ENCODE peak calls at places on chromosomes 7 and 10, in four cellular contexts. K is hepatocyte, W is testis, P is PC-3. D is an unnamed sample. For H3K27me3 and H3K36me3, the result is how much of the 10 kb centered on the place peaks cover.

GRCh38 chr10:35684625-35685024 is 42.5 kb upstream of the FZD8 start:
- DNase-seq in K (no peak), W (no peak), P (no peak), D (no peak)

GRCh38 chr10:61175331-61175730 is 231.3 kb upstream of the RHOBTB1 start:
- DNase-seq in W (no peak), K (no peak), P (no peak), D (no peak)

GRCh38 chr7:29332027-29332806 is 137.6 kb downstream of the CHN2 start:
- DNase-seq in K (no peak), W (no peak), P (no peak), D (no peak)

GRCh38 chr7:101754432-101755159 is 62.8 kb upstream of the CUX1 start:
- DNase-seq in P (peak), K (peak), W (no peak), D (peak)

GRCh38 chr10:121956111-121957061 is 18.6 kb downstream of the NSMCE4A start:
- DNase-seq in K (no peak), P (peak), W (no peak), D (no peak)

GRCh38 chr10:115829501-115830215 is 443.3 kb downstream of the GFRA1 start:
- DNase-seq in K (peak), P (no peak), W (no peak), D (no peak)

GRCh38 chr7:33601081-33601480 is 304.3 kb upstream of the BMPER start:
- DNase-seq in K (no peak), W (no peak), P (no peak), D (no peak)

GRCh38 chr7:77550586-77550985 is 13.5 kb downstream of the PTPN12 start:
- DNase-seq in P (no peak), K (no peak), W (no peak), D (no peak)

GRCh38 chr7:22402250-22402649 is 45.3 kb upstream of the RAPGEF5 start:
- DNase-seq in P (peak), K (no peak), W (no peak), D (no peak)

GRCh38 chr10:8214587-8214986 is 160.1 kb downstream of the GATA3 start:
- DNase-seq in K (no peak), W (no peak), P (no peak), D (no peak)

GRCh38 chr7:18361756-18362155 is 133.8 kb upstream of the HDAC9 start:
- DNase-seq in P (peak), K (peak), W (peak), D (peak)

GRCh38 chr10:97149065-97149680 is 36.6 kb downstream of the SLIT1 start:
- DNase-seq in K (no peak), W (no peak), P (no peak), D (no peak)

GRCh38 chr10:71995880-71996597 is 31.8 kb downstream of the CHST3 start:
- DNase-seq in P (no peak), W (no peak), K (no peak), D (no peak)

GRCh38 chr7:80630611-80631010 is 7.8 kb upstream of the CD36 start:
- DNase-seq in K (peak), P (no peak), W (no peak), D (no peak)

GRCh38 chr7:133572087-133572486 is 319.2 kb downstream of the EXOC4 start:
- DNase-seq in W (no peak), P (peak), K (no peak), D (no peak)

GRCh38 chr10:86046845-86047460 is 319.6 kb downstream of the GRID1 start:
- DNase-seq in P (no peak), K (no peak), W (no peak), D (no peak)

GRCh38 chr10:92011560-92012214 is 88.1 kb downstream of the BTAF1 start:
- DNase-seq in W (no peak), K (no peak), P (peak), D (no peak)

GRCh38 chr10:89555688-89556445 is 20.5 kb upstream of the SLC16A12 start:
- DNase-seq in W (no peak), K (peak), P (peak), D (no peak)

GRCh38 chr10:92688927-92689662 is 660 bp upstream of the HHEX start:
- DNase-seq in W (peak), K (peak), P (peak), D (peak)

GRCh38 chr7:80781561-80781979 is 137.3 kb downstream of the SEMA3C start:
- DNase-seq in P (peak), K (peak), W (peak), D (peak)

GRCh38 chr7:103952408-103952807 is 37.0 kb downstream of the RELN start:
- DNase-seq in P (no peak), W (no peak), K (no peak), D (no peak)

GRCh38 chr7:155423337-155424285 is 34.3 kb upstream of the EN2 start:
- DNase-seq in W (no peak), P (no peak), K (no peak), D (no peak)

GRCh38 chr10:22491480-22491879 is 146.2 kb downstream of the SPAG6 start:
- DNase-seq in W (no peak), K (no peak), P (no peak), D (peak)

GRCh38 chr7:75914655-75915415 is at the start of gene POR:
- DNase-seq in P (peak), K (peak), W (peak), D (peak)

GRCh38 chr10:74967850-74968620 is 141.6 kb downstream of the KAT6B start:
- DNase-seq in K (peak), W (no peak), P (peak), D (no peak)

GRCh38 chr10:103451091-103451801 is 924 bp downstream of the CALHM2 start:
- DNase-seq in K (no peak), W (peak), P (peak), D (peak)

GRCh38 chr10:103854687-103855423 is 521 bp downstream of the SH3PXD2A start:
- DNase-seq in P (no peak), K (peak), W (peak), D (no peak)

GRCh38 chr7:95045236-95045923 is 138.0 kb downstream of the PPP1R9A start:
- DNase-seq in W (peak), P (peak), K (no peak), D (peak)

GRCh38 chr7:33973235-33974015 is 68.1 kb downstream of the BMPER start:
- DNase-seq in W (no peak), P (no peak), K (no peak), D (no peak)

GRCh38 chr7:22357311-22358175 is 589 bp upstream of the RAPGEF5 start:
- DNase-seq in W (peak), P (peak), K (peak), D (peak)

GRCh38 chr7:137331378-137331777 is 12.2 kb downstream of the PTN start:
- DNase-seq in W (no peak), K (no peak), P (peak), D (no peak)

GRCh38 chr10:89062861-89063260 is 72.3 kb downstream of the FAS start:
- DNase-seq in P (no peak), K (no peak), W (peak), D (peak)

GRCh38 chr10:32190890-32191491 is 134.8 kb upstream of the KIF5B start:
- DNase-seq in K (peak), P (peak), W (no peak), D (no peak)

GRCh38 chr10:67119648-67120047 is 193.8 kb downstream of the LRRTM3 start:
- DNase-seq in P (peak), K (no peak), W (no peak), D (no peak)

GRCh38 chr10:109726473-109726872 is 196.8 kb downstream of the XPNPEP1 start:
- DNase-seq in P (no peak), W (no peak), K (peak), D (no peak)

GRCh38 chr7:131100357-131101054 is 227.2 kb upstream of the MKLN1 start:
- DNase-seq in W (no peak), P (no peak), K (no peak), D (no peak)

GRCh38 chr7:620052-620451 is 100.4 kb upstream of the PDGFA start:
- DNase-seq in W (no peak), K (peak), P (peak), D (no peak)

GRCh38 chr10:131242007-131242406 is 69.5 kb downstream of the TCERG1L start:
- DNase-seq in K (peak), P (peak), W (peak), D (peak)

GRCh38 chr10:69836728-69837025 is 35.0 kb downstream of the COL13A1 start:
- DNase-seq in K (no peak), P (no peak), W (no peak), D (no peak)
- H3K27me3 ChIP-seq in K (under half), P (under half), W (under half), D (under half)

GRCh38 chr10:129958686-129959543 is 5.2 kb downstream of the EBF3 start:
- DNase-seq in P (no peak), K (no peak), W (no peak), D (no peak)

GRCh38 chr10:129959544-129960492 is 4.3 kb downstream of the EBF3 start:
- DNase-seq in P (no peak), K (no peak), W (no peak), D (no peak)

GRCh38 chr10:129961274-129961839 is 2.7 kb downstream of the EBF3 start:
- DNase-seq in P (no peak), K (no peak), W (no peak), D (no peak)

GRCh38 chr10:129962092-129962494 is 2.0 kb downstream of the EBF3 start:
- DNase-seq in K (no peak), W (no peak), P (no peak), D (no peak)

DNA sequence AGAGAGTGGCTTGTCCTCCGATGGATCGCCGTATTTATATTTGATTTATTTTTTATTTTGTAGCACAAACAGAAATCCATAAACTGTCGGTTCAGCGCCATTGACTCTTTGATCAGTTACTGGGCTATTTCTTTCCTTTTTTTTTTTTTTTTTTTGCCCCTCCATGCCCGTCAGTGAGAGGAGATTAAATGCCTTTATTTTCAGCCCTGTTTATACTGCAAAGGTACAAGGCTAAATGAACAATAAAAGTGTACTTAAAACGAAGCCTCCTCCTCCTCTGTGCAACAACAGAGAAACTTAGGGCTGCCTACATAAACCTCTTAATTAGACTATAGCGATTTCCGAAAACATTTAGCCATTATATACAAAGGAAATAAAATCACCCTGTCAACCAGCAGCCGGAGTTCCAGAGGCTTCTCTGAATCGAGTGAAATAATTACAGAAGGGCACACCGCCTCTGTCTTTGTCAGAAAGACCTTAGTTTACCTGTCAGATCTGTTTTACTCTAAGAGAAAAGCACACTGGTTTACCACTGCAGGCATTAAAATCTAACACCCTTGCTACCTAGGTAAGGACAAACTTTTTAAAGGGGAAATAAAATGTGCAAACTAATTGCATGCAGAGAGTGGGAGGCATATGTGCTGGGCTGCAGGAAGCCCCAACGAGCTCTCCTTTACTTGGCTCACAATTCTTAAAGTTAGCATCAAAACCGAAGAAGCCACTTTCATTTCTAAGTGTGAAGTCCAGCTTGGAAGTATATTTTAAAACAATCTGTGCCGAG is 3.4 kb downstream of the EBF3 start:
- DNase-seq in W (no peak), P (no peak), K (no peak), D (no peak)
- H3K4me3 ChIP-seq in W (no peak), P (no peak), K (no peak), D (peak)

DNA sequence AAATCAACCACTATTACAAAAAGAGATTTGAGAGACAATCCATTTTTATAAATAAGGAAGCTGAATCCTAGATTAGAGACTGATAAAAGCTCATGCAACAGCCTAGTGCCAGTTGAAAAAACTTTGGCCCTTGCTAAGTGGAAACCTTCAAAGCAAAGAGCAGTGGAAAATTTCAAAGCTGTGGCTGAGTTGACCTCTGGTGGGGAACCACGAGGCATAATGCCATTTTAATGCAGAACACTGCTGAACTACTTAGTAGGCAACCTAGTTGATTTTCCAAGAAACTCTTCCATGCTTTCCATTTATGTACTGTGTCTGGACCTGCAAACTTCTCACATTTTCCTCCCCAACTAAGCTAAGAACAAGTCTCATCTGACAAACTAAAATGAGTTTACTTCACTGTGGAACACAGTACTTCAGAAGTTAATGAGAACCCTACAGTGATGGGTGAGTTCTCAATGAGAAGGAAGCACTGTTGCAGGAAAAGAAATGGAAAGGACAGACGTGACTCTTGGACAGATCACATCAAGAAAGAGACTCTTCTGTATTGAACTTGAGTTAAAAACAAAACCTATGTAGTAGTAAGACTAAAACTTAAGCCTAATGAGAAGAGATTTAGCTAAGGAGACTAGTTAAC is 19.5 kb downstream of the FZD9 start:
- DNase-seq in W (no peak), K (no peak), P (no peak), D (no peak)
- H3K36me3 ChIP-seq in W (under half), K (under half), P (half or more), D (half or more)

DNA sequence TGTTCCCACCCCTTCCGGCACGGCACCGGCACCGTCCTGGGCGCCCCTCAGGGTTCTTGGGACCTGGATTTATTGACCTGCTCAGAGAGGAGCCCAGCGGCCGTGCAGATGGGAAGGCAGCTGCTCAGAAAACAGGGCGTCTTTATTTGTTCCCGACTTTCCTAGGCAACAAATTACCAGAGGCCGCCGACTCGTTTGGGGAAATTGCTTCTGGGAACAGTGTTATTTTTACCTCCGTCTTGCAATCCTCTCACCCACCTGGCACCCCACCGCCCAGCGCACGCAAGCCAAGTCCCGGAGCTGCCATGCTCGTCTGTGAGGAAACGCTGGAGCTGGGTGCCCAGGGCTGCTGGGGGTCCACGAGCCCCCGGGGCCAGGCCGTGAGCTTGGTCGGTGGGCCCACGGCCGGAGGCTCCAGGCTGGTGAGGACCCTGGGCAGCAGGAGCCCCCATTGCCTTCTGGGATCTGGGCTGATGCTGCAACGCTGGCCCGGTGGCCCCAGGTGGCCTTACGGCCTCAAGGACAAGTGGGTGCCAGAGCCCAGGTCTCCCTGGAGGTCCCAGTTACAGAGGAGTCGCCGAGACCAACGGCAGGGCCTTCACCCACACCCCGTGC is 14.8 kb upstream of the ADGRA1 start:
- DNase-seq in P (no peak), K (no peak), W (no peak), D (no peak)
- H3K27me3 ChIP-seq in P (under half), K (under half), W (under half), D (under half)

GRCh38 chr7:2691223-2691818 is 3.3 kb downstream of the AMZ1 start:
- DNase-seq in K (no peak), P (no peak), W (peak), D (no peak)

GRCh38 chr7:2689951-2690705 is 2.1 kb downstream of the AMZ1 start:
- DNase-seq in K (no peak), P (no peak), W (no peak), D (no peak)

GRCh38 chr7:2688409-2689342 is 674 bp downstream of the AMZ1 start:
- DNase-seq in W (no peak), P (no peak), K (no peak), D (no peak)

GRCh38 chr7:2687881-2688318 is at the start of gene AMZ1:
- DNase-seq in W (no peak), K (no peak), P (no peak), D (no peak)

DNA sequence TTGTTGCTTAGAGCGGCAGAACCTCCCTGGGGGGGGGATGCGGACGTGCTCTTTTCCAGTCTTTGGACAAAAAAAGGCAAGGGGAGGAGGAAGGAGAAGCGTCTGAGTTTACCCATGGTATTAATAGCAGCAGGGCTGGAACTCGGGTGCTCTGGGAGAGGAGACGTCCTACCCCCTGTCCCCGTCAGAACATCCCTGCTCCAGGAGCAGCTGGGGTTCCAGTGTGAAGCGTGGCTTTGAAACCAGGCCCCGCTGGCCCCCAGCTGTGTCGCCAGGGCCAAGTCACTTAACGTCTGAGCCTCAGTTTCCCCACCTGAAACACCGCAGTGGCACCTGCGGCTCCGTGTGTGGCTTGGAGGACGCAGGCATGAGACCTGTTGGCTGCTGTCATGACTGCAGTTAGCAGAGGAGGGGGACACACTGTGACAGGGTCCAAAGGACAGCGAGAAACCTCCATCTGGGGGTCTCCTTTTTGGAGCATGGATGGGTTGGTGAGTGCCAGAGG is 1.4 kb downstream of the AMZ1 start:
- DNase-seq in K (no peak), W (no peak), P (no peak), D (no peak)
- H3K4me3 ChIP-seq in K (no peak), W (no peak), P (no peak), D (no peak)

GRCh38 chr7:5350174-5350463 is 67.4 kb downstream of the SLC29A4 start:
- DNase-seq in K (no peak), W (no peak), P (no peak), D (no peak)
- H3K36me3 ChIP-seq in K (under half), W (under half), P (under half), D (under half)

GRCh38 chr7:153193144-153193595 is 433.6 kb downstream of the ACTR3B start:
- DNase-seq in K (peak), P (peak), W (peak), D (peak)
- H3K27me3 ChIP-seq in K (under half), P (under half), W (under half), D (under half)

DNA sequence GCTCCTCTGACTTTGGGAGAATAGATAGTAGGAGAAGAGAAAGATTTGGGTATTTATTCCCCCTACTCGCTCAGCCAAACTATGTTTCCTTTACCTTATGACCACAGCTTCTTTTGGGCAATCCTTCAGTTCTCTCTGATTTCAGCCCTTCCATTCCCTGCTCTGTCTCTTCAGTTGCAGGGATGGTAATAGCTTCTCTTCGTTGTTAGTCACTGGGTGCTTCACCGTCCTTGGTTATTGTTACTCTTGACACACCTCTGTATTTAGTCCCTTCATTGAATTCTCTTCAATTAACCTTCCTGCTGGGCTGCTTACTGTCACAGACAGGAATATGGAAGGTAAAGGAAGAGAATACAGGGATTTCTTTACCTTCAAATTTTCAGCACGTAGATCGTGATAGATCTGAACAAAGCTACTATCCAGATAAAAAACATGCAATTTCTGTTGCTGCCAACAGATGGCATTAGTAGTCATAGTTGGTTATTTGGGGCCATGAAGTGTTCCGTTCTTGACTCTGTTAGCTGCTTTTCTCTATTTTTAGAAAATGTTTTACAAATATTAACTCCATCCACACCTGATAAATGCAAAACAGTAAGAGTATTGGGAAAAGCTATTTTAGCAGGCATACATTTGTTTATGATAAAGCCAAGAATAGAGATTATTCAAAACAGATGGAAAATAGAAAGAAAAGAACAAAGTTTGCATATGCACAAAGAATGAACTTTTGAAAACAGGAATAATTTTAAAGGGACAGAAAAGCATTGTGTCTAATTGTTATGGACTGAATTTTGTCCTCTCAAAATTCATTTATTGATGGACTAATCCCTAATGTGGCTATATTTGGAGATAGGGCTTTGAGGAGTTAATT is 14.0 kb upstream of the PTTG1IP2 start:
- DNase-seq in K (peak), W (no peak), P (peak), D (no peak)
- H3K4me3 ChIP-seq in K (no peak), W (no peak), P (peak), D (no peak)

D was measured in thyroid gland.